ENCODE peak calls at places on chromosome 11, in five cellular contexts. G is neural progenitor cell, F is upper lobe of right lung, Z is spleen, X is fibroblast of lung. O is an unnamed sample.
A peak's percentile ranks its signal among the peaks of the same experiment; 100 is the strongest.

GRCh38 chr11:46307369-46307768 is 29.9 kb downstream of the CREB3L1 start:
- DNase-seq in Z (no peak), F (no peak), X (no peak), G (no peak), O (no peak)

GRCh38 chr11:10303558-10304363 is 1.1 kb upstream of the ADM start:
- DNase-seq in X (peak; percentile 41), G (peak; percentile 41), F (no peak), Z (peak; percentile 90), O (peak; percentile 74)

GRCh38 chr11:77879218-77879617 is 58.3 kb downstream of the AAMDC start:
- DNase-seq in G (no peak), F (no peak), Z (no peak), X (peak; percentile 14), O (no peak)

GRCh38 chr11:17457361-17458104 is 19.1 kb downstream of the ABCC8 start:
- DNase-seq in Z (no peak), G (no peak), X (no peak), F (no peak), O (no peak)

GRCh38 chr11:68841718-68842426 is at the start of gene CPT1A:
- DNase-seq in F (peak; percentile 92), G (peak; percentile 87), X (peak; percentile 71), Z (peak; percentile 96), O (peak; percentile 90)

GRCh38 chr11:113376156-113376555 is 11.4 kb upstream of the ANKK1 start:
- DNase-seq in X (peak; percentile 20), G (no peak), F (no peak), Z (no peak), O (no peak)

GRCh38 chr11:124737638-124738293 is 2.0 kb upstream of the NRGN start:
- DNase-seq in X (no peak), F (no peak), G (peak; percentile 42), Z (no peak), O (no peak)

GRCh38 chr11:36240178-36240577 is 49.0 kb downstream of the COMMD9 start:
- DNase-seq in X (peak; percentile 53), Z (no peak), F (no peak), G (no peak), O (no peak)

GRCh38 chr11:105862736-105863367 is 159.2 kb downstream of the MSANTD4 start:
- DNase-seq in G (peak; percentile 61), F (no peak), Z (no peak), X (peak; percentile 39), O (no peak)

GRCh38 chr11:82867495-82868082 is 32.6 kb downstream of the PRCP start:
- DNase-seq in G (peak; percentile 94), F (no peak), X (peak; percentile 65), Z (peak; percentile 62), O (peak; percentile 75)

GRCh38 chr11:62721994-62722393 is 5.3 kb downstream of the HNRNPUL2 start:
- DNase-seq in Z (no peak), G (peak; percentile 51), X (peak; percentile 47), F (no peak), O (no peak)
- TF ChIP-seq CTCF in Z (no peak), G (peak; percentile 29), X (peak; percentile 6), F (no peak), O (no peak)

DNA sequence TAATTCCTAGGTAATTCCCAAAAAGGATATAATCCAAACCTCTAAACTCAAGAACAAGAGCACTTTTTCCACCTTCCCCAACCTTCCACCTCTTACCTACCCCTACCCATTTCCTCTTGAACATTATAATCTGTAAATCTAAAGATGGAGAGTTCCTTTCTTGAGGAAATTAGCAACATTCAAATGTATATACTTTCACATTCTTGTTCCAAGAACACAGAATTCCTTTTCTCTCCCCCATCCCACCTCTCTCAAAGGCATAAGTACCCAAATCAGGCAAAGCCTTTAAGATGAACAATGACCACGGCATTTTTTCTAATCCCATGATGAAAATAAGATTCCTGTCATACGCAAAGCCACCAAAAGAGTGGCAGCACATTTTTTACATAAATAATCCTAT is 18.3 kb downstream of the RRAS2 start:
- DNase-seq in G (peak; percentile 48), F (no peak), Z (no peak), X (no peak), O (no peak)
- H3K4me3 ChIP-seq in G (no peak overlapping the region), F (no peak overlapping the region), Z (no peak overlapping the region), X (no peak overlapping the region), O (no peak overlapping the region)

GRCh38 chr11:37449146-37449545 is 851.1 kb upstream of the RAG2 start:
- DNase-seq in Z (no peak), X (peak; percentile 49), G (peak; percentile 62), F (no peak), O (no peak)
- TF ChIP-seq CTCF in Z (no peak), X (peak; percentile 63), G (peak; percentile 64), F (peak; percentile 28), O (no peak)

GRCh38 chr11:73147771-73148681 is 5.9 kb upstream of the FCHSD2 start:
- DNase-seq in X (no peak), G (no peak), F (no peak), Z (peak; percentile 77), O (no peak)
- H3K4me3 ChIP-seq in X (no peak overlapping the region), G (no peak overlapping the region), F (no peak overlapping the region), Z (no peak overlapping the region), O (no peak overlapping the region)

DNA sequence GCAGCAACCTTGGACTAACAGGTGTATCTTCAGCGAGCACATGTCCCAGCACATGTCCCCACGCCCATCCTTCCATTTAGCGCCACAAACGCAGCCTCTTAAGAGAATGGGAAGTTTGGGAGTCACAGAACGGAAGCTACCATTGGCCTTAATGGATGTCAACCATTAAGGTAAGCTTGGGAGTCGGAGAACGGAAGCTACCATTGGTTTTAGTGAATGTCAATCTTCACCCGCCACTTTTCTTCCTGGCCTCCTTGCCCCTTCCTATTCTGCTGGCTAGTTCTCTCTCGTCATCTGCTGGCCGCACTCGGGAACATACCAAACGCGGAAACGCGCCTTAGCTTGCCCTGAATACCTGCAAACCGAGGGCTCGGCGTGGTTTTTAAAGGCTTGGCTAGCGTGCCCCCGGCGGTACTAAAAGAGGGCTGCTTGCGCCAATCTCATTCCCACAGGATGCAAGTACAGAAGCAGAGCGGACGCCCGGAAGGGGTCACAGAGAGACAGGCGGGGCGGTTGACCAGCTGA is 24.3 kb downstream of the GLYATL1 start:
- DNase-seq in Z (no peak), G (peak; percentile 81), X (peak; percentile 84), F (no peak), O (no peak)
- TF ChIP-seq CTCF in Z (no peak), G (peak; percentile 47), X (peak; percentile 25), F (no peak), O (no peak)

GRCh38 chr11:122559734-122560382 is 95.7 kb upstream of the UBASH3B start:
- DNase-seq in G (peak; percentile 54), F (no peak), Z (no peak), X (no peak), O (no peak)
- H3K4me3 ChIP-seq in G (peak overlapping the region; percentile 37), F (no peak overlapping the region), Z (no peak overlapping the region), X (no peak overlapping the region), O (no peak overlapping the region)

DNA sequence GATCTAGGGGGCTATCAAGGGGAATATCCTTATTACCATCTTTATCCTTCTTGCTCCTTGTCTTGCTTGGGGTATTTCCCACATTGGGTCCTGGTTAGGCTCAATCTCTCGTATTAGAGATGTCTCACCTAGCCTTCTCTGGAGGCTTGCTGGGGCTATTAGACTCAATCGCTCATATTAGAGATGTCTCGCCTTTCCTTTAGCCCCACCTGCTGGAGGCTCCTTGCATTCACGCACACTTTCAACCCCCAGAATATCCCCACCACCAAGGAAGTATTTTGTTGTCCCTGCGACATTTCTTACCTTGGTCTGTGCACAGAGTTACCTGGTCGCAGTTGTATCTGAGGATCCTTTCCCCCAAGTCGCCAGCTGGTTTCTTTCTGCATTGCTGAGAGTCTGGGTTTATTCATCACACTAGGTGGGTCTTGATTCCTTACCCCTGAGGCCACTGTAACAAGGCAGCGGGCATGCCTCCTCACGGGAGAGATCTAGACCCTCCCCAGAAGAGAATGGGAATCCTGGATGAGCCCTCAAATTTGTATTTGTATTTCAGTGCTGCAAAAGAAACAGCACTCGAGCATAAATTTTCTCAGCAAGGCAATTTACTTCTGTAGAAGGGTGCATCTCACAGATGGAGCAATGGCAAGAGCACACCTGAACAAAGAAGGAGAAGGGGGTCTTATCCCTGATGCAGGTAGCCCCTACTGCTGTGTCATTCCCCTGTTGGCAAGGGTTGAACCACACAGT is 15.9 kb upstream of the HYLS1 start:
- DNase-seq in X (peak; percentile 22), F (no peak), G (peak; percentile 78), Z (no peak), O (no peak)
- TF ChIP-seq CTCF in X (peak; percentile 75), F (peak; percentile 59), G (peak; percentile 75), Z (peak; percentile 16), O (no peak)

DNA sequence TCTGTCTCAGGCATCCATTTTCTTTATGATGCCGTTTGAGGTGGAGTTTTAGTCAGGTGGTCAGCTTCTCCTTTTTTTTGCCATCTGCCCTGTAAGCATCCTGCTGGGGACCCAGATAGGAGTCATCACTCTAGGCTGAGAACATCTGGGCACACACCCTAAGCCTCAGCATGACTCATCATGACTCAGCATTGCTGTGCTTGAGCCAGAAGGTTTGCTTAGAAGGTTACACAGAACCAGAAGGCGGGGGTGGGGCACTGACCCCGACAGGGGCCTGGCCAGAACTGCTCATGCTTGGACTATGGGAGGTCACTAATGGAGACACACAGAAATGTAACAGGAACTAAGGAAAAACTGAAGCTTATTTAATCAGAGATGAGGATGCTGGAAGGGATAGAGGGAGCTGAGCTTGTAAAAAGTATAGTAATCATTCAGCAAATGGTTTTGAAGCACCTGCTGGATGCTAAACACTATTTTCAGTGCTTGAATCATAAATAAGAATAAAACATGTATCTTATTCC is 10.9 kb upstream of the HBE1 start:
- DNase-seq in Z (no peak), G (peak; percentile 39), F (no peak), X (peak; percentile 98), O (no peak)
- H3K4me3 ChIP-seq in Z (no peak overlapping the region), G (no peak overlapping the region), F (no peak overlapping the region), X (no peak overlapping the region), O (no peak overlapping the region)

O was measured in transverse colon.